ENCODE peak calls at places on chromosomes 7 and 10, in six cellular contexts. P is astrocyte of the cerebellum, A is fibroblast of lung, R is brain microvascular endothelial cell, C is cardiac fibroblast, V is right atrium auricular region. J is an unnamed sample.

GRCh38 chr10:30691601-30692015 is 62.1 kb upstream of the LYZL2 start:
- DNase-seq in P (no peak), A (peak), R (no peak), C (no peak), V (no peak), J (peak)

GRCh38 chr10:95201736-95202135 is 7.7 kb downstream of the ACSM6 start:
- DNase-seq in P (no peak), A (peak), R (peak), C (peak), V (no peak), J (no peak)

GRCh38 chr10:128881086-128881485 is 586.0 kb upstream of the MGMT start:
- DNase-seq in P (no peak), A (no peak), R (no peak), C (no peak), V (no peak), J (no peak)

GRCh38 chr7:128919241-128919640 is 8.7 kb upstream of the KCP start:
- DNase-seq in P (no peak), A (no peak), R (no peak), C (no peak), V (no peak), J (no peak)

GRCh38 chr10:83983578-83984255 is 155.6 kb upstream of the GHITM start:
- DNase-seq in P (no peak), A (peak), R (peak), C (peak), V (no peak), J (no peak)

GRCh38 chr7:2873686-2874551 is 29.8 kb upstream of the GNA12 start:
- DNase-seq in P (peak), A (peak), R (peak), C (peak), V (no peak), J (peak)

GRCh38 chr7:107592361-107593024 is 12.4 kb downstream of the BCAP29 start:
- DNase-seq in P (no peak), A (peak), R (no peak), C (peak), V (no peak), J (peak)

GRCh38 chr7:22356010-22356854 is 722 bp downstream of the RAPGEF5 start:
- DNase-seq in P (no peak), A (no peak), R (no peak), C (no peak), V (no peak), J (no peak)

GRCh38 chr10:80070068-80070467 is 8.4 kb upstream of the TMEM254 start:
- DNase-seq in P (no peak), A (no peak), R (no peak), C (no peak), V (no peak), J (no peak)

GRCh38 chr10:26468291-26468690 is 30.1 kb downstream of the APBB1IP start:
- DNase-seq in P (no peak), A (peak), R (no peak), C (no peak), V (no peak), J (no peak)

GRCh38 chr10:4937346-4937745 is 25.9 kb upstream of the AKR1C1 start:
- DNase-seq in P (no peak), A (no peak), R (no peak), C (no peak), V (no peak), J (no peak)
- H3K4me3 ChIP-seq in P (no peak), A (no peak), R (no peak), C (no peak), V (no peak), J (no peak)

DNA sequence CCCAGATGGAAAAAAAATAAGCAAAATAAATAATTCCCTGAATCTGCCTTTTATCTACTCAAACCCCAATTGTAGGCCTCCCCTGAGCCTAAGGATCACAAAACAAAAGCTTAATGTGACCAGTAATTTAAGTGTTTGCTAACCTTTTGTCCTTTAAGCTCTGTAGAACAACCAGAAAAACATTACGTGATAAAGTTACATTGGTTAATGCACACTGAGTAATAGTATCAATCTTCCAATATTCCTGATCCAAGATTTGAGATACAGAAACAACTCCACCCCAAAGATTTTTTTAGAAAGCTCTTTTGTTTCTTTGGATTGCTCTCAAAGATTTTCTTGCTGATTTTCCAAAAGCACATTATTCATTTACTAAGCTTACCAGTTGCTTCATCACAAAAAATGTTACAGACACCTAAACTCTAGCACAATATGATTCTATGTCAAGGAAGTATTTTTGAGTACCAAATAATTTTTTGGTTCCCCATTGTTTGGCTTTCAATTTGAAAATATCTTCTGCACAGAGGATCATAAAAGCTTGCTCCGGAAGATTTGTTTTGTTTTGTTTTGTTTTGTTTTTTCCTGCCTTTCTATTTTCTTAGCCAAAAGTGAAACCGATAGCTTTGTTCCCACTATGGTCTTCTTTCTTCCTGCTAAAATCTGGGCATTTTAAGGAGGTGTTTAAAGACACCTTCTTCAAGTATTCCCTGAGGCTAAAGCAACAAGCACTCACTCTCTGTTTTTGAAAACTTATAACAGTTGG is 54.2 kb downstream of the TRIL start:
- DNase-seq in P (no peak), A (no peak), R (no peak), C (no peak), V (no peak), J (no peak)
- H3K4me3 ChIP-seq in P (peak), A (peak), R (peak), C (peak), V (no peak), J (peak)

DNA sequence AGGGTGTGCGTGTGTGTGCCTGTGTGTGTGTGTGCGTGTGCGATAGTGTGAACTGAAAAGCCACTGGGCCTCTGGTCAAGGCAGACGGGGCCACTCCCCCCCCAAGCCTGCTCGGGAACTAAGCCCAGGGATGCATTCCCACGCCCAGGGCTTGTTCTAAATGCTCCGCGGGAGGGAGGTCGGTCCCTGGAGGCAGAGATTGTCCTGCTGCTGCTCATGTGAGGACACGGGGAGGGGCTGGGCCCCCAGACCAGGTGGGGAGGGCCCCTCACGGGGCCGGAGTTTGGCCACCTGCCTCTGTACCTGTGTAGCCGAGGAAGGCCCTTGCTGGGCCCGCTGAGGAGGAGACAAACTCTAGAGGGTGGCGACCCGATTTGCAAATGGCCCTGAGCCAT is 93.9 kb downstream of the PDGFA start:
- DNase-seq in P (no peak), A (no peak), R (no peak), C (peak), V (no peak), J (no peak)
- H3K4me3 ChIP-seq in P (no peak), A (no peak), R (no peak), C (no peak), V (no peak), J (no peak)

GRCh38 chr10:8060010-8060703 is 5.7 kb downstream of the GATA3 start:
- DNase-seq in P (peak), A (peak), R (no peak), C (no peak), V (no peak), J (no peak)
- H3K4me3 ChIP-seq in P (no peak), A (no peak), R (no peak), C (no peak), V (no peak), J (no peak)

GRCh38 chr10:116029826-116030225 is 243.2 kb downstream of the GFRA1 start:
- DNase-seq in P (no peak), A (no peak), R (no peak), C (no peak), V (no peak), J (no peak)

GRCh38 chr10:116030576-116030975 is 242.4 kb downstream of the GFRA1 start:
- DNase-seq in P (no peak), A (no peak), R (no peak), C (no peak), V (no peak), J (no peak)

GRCh38 chr10:116026315-116026714 is 246.7 kb downstream of the GFRA1 start:
- DNase-seq in P (no peak), A (no peak), R (no peak), C (no peak), V (no peak), J (no peak)

GRCh38 chr10:116024479-116024878 is 248.5 kb downstream of the GFRA1 start:
- DNase-seq in P (no peak), A (no peak), R (no peak), C (no peak), V (no peak), J (no peak)

GRCh38 chr10:116027355-116027754 is 245.7 kb downstream of the GFRA1 start:
- DNase-seq in P (no peak), A (no peak), R (no peak), C (no peak), V (no peak), J (no peak)
- H3K4me3 ChIP-seq in P (no peak), A (no peak), R (no peak), C (no peak), V (no peak), J (no peak)

GRCh38 chr10:116798859-116799258 is 50.4 kb upstream of the ENO4 start:
- DNase-seq in P (no peak), A (no peak), R (no peak), C (no peak), V (no peak), J (no peak)
- H3K4me3 ChIP-seq in P (no peak), A (no peak), R (no peak), C (no peak), V (no peak), J (no peak)

GRCh38 chr10:122128357-122128756 is 139.4 kb downstream of the TACC2 start:
- DNase-seq in P (no peak), A (peak), R (no peak), C (peak), V (peak), J (no peak)
- H3K4me3 ChIP-seq in P (no peak), A (peak), R (no peak), C (no peak), V (peak), J (no peak)

DNA sequence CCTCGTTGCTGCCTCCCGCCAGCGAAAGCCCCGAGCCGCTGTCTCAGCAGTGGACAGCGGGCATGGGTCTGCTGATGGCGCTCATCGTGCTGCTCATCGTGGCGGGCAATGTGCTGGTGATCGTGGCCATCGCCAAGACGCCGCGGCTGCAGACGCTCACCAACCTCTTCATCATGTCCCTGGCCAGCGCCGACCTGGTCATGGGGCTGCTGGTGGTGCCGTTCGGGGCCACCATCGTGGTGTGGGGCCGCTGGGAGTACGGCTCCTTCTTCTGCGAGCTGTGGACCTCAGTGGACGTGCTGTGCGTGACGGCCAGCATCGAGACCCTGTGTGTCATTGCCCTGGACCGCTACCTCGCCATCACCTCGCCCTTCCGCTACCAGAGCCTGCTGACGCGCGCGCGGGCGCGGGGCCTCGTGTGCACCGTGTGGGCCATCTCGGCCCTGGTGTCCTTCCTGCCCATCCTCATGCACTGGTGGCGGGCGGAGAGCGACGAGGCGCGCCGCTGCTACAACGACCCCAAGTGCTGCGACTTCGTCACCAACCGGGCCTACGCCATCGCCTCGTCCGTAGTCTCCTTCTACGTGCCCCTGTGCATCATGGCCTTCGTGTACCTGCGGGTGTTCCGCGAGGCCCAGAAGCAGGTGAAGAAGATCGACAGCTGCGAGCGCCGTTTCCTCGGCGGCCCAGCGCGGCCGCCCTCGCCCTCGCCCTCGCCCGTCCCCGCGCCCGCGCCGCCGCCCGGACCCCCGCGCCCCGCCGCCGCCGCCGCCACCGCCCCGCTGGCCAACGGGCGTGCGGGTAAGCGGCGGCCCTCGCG is 795 bp downstream of the ADRB1 start:
- DNase-seq in P (no peak), A (no peak), R (no peak), C (no peak), V (no peak), J (no peak)
- H3K4me3 ChIP-seq in P (peak), A (no peak), R (peak), C (no peak), V (peak), J (no peak)

GRCh38 chr10:114470956-114471905 is 66.9 kb upstream of the AFAP1L2 start:
- DNase-seq in P (peak), A (peak), R (peak), C (peak), V (peak), J (peak)
- H3K4me3 ChIP-seq in P (no peak), A (no peak), R (no peak), C (no peak), V (no peak), J (no peak)

DNA sequence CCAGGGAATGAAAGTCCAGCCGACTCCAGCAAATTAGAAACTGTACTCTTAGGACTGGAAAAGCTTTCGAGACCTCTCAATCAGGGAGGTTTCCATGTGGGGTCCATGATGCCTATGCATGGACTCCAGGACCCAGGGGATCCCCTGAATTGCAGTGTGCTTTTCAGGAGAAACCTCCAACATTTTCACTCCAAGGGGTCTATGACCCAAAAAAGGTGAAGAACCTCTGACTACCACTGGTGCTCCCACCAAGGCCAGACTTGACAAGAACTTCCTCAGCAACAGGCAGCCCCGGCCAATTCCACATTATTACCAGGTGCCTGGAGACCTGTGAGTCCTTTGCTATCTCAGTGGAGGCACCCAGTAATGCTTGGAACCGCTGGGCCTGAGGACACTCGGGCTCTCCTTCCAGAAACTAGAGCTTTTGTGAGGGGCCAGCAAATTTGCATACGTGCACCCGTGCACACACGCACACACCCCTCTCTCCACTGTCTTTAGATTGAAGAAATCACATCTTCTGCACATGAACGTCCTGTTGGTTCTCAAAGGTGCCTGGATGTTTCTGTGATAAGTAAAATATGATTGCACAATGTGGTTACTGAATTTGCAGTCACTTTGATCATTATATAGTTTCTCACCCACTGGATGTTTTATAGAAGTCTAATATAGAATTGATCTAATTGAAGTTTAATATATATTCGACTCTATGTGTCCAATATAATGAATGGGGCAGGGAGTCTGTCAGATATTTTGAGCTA is 54.7 kb downstream of the SYPL1 start:
- DNase-seq in P (no peak), A (no peak), R (no peak), C (no peak), V (no peak), J (no peak)
- H3K4me3 ChIP-seq in P (no peak), A (no peak), R (no peak), C (no peak), V (no peak), J (no peak)

J was measured in foreskin fibroblast.